ENCODE peak calls at places on chromosome 16, in six cellular contexts. W, D, X, Q, V and S are unnamed samples.
A peak's percentile ranks its signal among the peaks of the same experiment; 100 is the strongest.

GRCh38 chr16:84932691-84933090 is 78.6 kb downstream of the ZDHHC7 start:
- DNase-seq in W (no peak), D (no peak), X (no peak), Q (no peak), V (no peak), S (no peak)

GRCh38 chr16:78129349-78129748 is 29.9 kb downstream of the WWOX start:
- DNase-seq in W (no peak), V (no peak), D (no peak), Q (no peak), X (no peak), S (no peak)

GRCh38 chr16:72099377-72099818 is 5.8 kb downstream of the DHX38 start:
- DNase-seq in W (no peak), Q (peak; percentile 38), D (no peak), X (peak; percentile 54), V (no peak), S (peak; percentile 18)

GRCh38 chr16:20826039-20826566 is 19.8 kb downstream of the REXO5 start:
- DNase-seq in V (no peak), D (no peak), Q (no peak), W (no peak), X (no peak), S (no peak)

GRCh38 chr16:24988137-24988535 is 27.0 kb downstream of the ARHGAP17 start:
- DNase-seq in V (no peak), D (no peak), W (no peak), Q (peak; percentile 36), X (no peak), S (no peak)

GRCh38 chr16:82011199-82011641 is at the start of gene SDR42E1:
- DNase-seq in Q (no peak), V (peak; percentile 54), D (no peak), X (peak; percentile 64), W (peak; percentile 26), S (no peak)

GRCh38 chr16:85010446-85010930 is 847 bp downstream of the ZDHHC7 start:
- DNase-seq in D (no peak), V (no peak), X (no peak), Q (no peak), W (no peak), S (no peak)

GRCh38 chr16:56625140-56625942 is at the start of gene MT1E:
- DNase-seq in D (no peak), X (peak; percentile 50), V (no peak), Q (peak; percentile 80), W (peak; percentile 63), S (no peak)

GRCh38 chr16:27839419-27839818 is 224.1 kb downstream of the GSG1L start:
- DNase-seq in D (no peak), V (no peak), W (no peak), X (peak; percentile 18), Q (peak; percentile 14), S (no peak)

GRCh38 chr16:3838600-3839401 is 41.7 kb downstream of the CREBBP start:
- DNase-seq in V (no peak), W (no peak), X (no peak), Q (no peak), D (no peak), S (no peak)

GRCh38 chr16:56764835-56765234 is 34.9 kb downstream of the NUP93 start:
- DNase-seq in Q (no peak), V (no peak), D (no peak), W (no peak), X (no peak), S (no peak)

GRCh38 chr16:50457423-50457822 is 88.6 kb upstream of the BRD7 start:
- DNase-seq in V (no peak), W (no peak), D (no peak), Q (no peak), X (no peak), S (no peak)

GRCh38 chr16:29824589-29825144 is 4.4 kb downstream of the MVP start:
- DNase-seq in W (no peak), X (peak; percentile 61), Q (peak; percentile 81), D (peak; percentile 49), V (no peak), S (peak; percentile 45)

GRCh38 chr16:29147710-29148425 is 163.0 kb downstream of the LAT start:
- DNase-seq in D (no peak), W (no peak), V (no peak), Q (no peak), X (no peak), S (no peak)

GRCh38 chr16:11596572-11597226 is 10.0 kb upstream of the LITAF start:
- DNase-seq in D (no peak), W (no peak), X (peak; percentile 34), Q (no peak), V (no peak), S (no peak)

GRCh38 chr16:14489460-14489859 is 140.6 kb downstream of the PARN start:
- DNase-seq in X (no peak), W (no peak), Q (peak; percentile 79), V (no peak), D (no peak), S (no peak)

GRCh38 chr16:12708266-12708665 is 95.4 kb downstream of the CPPED1 start:
- DNase-seq in X (no peak), D (no peak), W (no peak), V (no peak), Q (no peak), S (no peak)

GRCh38 chr16:27880312-27880711 is 183.2 kb downstream of the GSG1L start:
- DNase-seq in W (no peak), V (no peak), X (no peak), Q (no peak), D (no peak), S (no peak)

GRCh38 chr16:12752159-12752558 is 51.5 kb downstream of the CPPED1 start:
- DNase-seq in V (no peak), Q (no peak), X (no peak), W (no peak), D (no peak), S (no peak)

GRCh38 chr16:86380045-86380444 is 130.3 kb upstream of the FOXF1 start:
- DNase-seq in V (no peak), W (no peak), Q (no peak), X (no peak), D (no peak), S (no peak)

GRCh38 chr16:46428108-46429061 is 192.8 kb downstream of the SHCBP1 start:
- DNase-seq in X (no peak), W (no peak), Q (no peak), V (no peak), D (no peak), S (no peak)

GRCh38 chr16:67713647-67714273 is 5.4 kb downstream of the GFOD2 start:
- DNase-seq in D (no peak), V (no peak), X (no peak), Q (no peak), W (no peak), S (no peak)

GRCh38 chr16:58366247-58367031 is 25.8 kb upstream of the GINS3 start:
- DNase-seq in Q (peak; percentile 1), W (no peak), X (peak; percentile 98), V (no peak), D (no peak), S (no peak)

GRCh38 chr16:287298-287811 is 4.4 kb downstream of the PDIA2 start:
- DNase-seq in Q (no peak), W (no peak), D (no peak), X (no peak), V (no peak), S (no peak)

GRCh38 chr16:84959784-84960417 is 51.4 kb downstream of the ZDHHC7 start:
- DNase-seq in X (no peak), W (no peak), Q (no peak), D (no peak), V (no peak), S (no peak)

GRCh38 chr16:67528870-67529638 is 425 bp downstream of the RIPOR1 start:
- DNase-seq in X (no peak), D (no peak), W (peak; percentile 50), V (no peak), Q (peak; percentile 43), S (no peak)

GRCh38 chr16:34050787-34051320 is 591.4 kb downstream of the TP53TG3F start:
- DNase-seq in Q (no peak), W (no peak), V (no peak), D (no peak), X (no peak), S (no peak)

GRCh38 chr16:68756250-68757051 is 19.4 kb downstream of the CDH1 start:
- DNase-seq in Q (no peak), X (peak; percentile 100), W (no peak), D (no peak), V (peak; percentile 22), S (no peak)

DNA sequence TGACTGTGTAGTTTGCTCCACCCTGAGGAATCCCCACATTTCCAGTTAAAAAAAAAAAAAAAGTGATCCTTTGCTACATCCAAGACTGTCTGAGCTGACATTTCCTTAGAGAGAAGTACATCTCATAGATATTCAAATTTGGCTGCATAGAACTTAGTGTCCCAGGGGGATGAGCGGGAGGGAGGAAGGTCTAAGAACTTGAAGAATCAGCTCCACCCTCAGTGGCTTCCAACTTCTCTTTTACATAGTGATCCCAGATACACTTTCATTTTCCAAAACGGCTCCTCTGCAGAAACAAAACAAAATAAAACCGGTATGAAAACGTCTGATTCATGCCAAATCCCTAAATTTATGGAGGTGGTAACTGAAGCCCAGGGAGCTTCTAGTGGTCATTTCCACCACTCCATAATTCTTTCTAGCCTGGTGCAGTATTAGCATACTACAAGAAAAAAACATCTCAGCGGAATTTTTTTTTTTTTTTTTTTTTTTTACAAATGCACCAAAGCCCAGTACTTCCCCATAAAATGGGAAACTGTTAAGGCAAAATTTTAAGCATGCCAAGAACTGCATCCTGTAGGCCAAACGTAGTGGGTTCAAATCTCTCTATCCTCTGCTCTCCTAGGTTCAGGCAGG is 29.4 kb downstream of the MAF start:
- DNase-seq in X (no peak), D (no peak), W (peak; percentile 61), V (no peak), Q (no peak), S (no peak)
- H3K4me3 ChIP-seq in X (no peak overlapping the region), D (no peak overlapping the region), W (no peak overlapping the region), V (no peak overlapping the region), Q (no peak overlapping the region), S (no peak overlapping the region)

GRCh38 chr16:80051040-80051439 is 450.5 kb upstream of the MAF start:
- DNase-seq in X (no peak), Q (no peak), V (no peak), W (no peak), D (no peak), S (no peak)
- TF ChIP-seq CTCF in X (no peak), Q (no peak), V (no peak), W (no peak), D (no peak), S (no peak)

DNA sequence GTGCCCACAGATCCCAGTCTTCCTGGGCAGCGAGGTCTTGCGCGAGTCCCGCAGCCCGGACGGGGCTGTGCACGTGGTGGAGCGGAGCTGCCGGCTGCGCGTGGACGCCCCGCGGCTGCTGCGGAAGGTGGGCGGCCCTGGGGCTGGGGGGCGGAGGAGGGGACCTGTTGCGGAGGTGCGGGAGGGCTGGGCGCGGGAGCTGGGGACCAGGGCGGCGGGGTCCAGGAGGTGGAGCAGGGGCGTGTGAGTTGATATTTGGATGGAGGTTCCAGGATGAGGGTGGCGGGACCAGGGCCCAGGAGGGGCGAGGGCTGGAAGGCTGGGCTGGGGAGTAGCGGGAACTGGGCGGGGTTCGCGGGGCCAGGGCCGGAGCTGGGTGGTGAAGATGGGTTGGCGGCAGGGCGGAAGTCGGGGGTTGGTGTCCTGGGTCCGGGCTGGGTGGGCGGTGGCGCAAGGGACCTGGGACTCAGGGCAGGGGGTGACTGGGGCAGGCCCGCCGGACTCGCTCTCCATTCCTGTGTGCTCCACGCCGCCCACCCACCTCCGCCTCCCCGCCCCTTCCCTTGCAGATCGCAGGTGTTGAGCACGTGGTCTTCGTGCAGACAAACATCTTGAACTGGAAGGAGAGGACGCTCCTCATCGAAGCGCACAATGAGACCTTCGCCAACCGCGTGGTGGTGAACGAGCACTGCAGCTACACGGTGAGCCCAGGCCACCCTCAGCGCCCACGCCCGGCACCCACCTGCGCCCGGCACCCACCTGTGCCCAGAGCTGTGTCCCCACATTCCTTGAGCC is 29.6 kb downstream of the SEC14L5 start:
- DNase-seq in V (no peak), Q (no peak), W (no peak), X (no peak), D (no peak), S (no peak)
- H3K4me3 ChIP-seq in V (no peak overlapping the region), Q (no peak overlapping the region), W (no peak overlapping the region), X (no peak overlapping the region), D (no peak overlapping the region), S (no peak overlapping the region)

GRCh38 chr16:10078541-10078949 is 103.7 kb downstream of the GRIN2A start:
- DNase-seq in W (no peak), V (no peak), X (no peak), D (no peak), Q (no peak), S (no peak)
- TF ChIP-seq CTCF in W (no peak), V (no peak), X (no peak), D (no peak), Q (no peak), S (peak; percentile 14)